ENCODE peak calls at places on chromosomes 7 and 10, in five cellular contexts. One of them, this sample, is unnamed.

GRCh38 chr7:39595102-39595620 is 28.2 kb upstream of the RALA start:
- DNase-seq in CD4-positive, alpha-beta memory T cell: no peak
- DNase-seq in hepatocyte: peak; percentile 33
- DNase-seq in fibroblast of lung: peak; percentile 67
- DNase-seq in neuronal stem cell: no peak
- DNase-seq in this sample: no peak

GRCh38 chr10:6513509-6513908 is 66.6 kb downstream of the PRKCQ start:
- DNase-seq in CD4-positive, alpha-beta memory T cell: peak; percentile 60
- DNase-seq in hepatocyte: no peak
- DNase-seq in fibroblast of lung: no peak
- DNase-seq in neuronal stem cell: no peak
- DNase-seq in this sample: no peak

GRCh38 chr10:24701447-24701846 is 22.2 kb downstream of the ARHGAP21 start:
- DNase-seq in CD4-positive, alpha-beta memory T cell: no peak
- DNase-seq in hepatocyte: no peak
- DNase-seq in fibroblast of lung: no peak
- DNase-seq in neuronal stem cell: no peak
- DNase-seq in this sample: no peak

GRCh38 chr10:71396714-71397339 is at the start of gene CDH23:
- DNase-seq in CD4-positive, alpha-beta memory T cell: no peak
- DNase-seq in hepatocyte: peak; percentile 50
- DNase-seq in fibroblast of lung: no peak
- DNase-seq in neuronal stem cell: peak; percentile 58
- DNase-seq in this sample: peak; percentile 32

GRCh38 chr7:116242177-116242576 is 31.8 kb downstream of the TES start:
- DNase-seq in CD4-positive, alpha-beta memory T cell: no peak
- DNase-seq in hepatocyte: no peak
- DNase-seq in fibroblast of lung: peak; percentile 69
- DNase-seq in neuronal stem cell: no peak
- DNase-seq in this sample: no peak

GRCh38 chr10:126392469-126392868 is 4.2 kb upstream of the ADAM12 start:
- DNase-seq in CD4-positive, alpha-beta memory T cell: no peak
- DNase-seq in hepatocyte: no peak
- DNase-seq in fibroblast of lung: no peak
- DNase-seq in neuronal stem cell: no peak
- DNase-seq in this sample: peak; percentile 74

GRCh38 chr7:12378389-12378788 is 25.3 kb downstream of the VWDE start:
- DNase-seq in CD4-positive, alpha-beta memory T cell: no peak
- DNase-seq in hepatocyte: no peak
- DNase-seq in fibroblast of lung: peak; percentile 3
- DNase-seq in neuronal stem cell: no peak
- DNase-seq in this sample: no peak

GRCh38 chr7:21828846-21829245 is 116.9 kb downstream of the CDCA7L start:
- DNase-seq in CD4-positive, alpha-beta memory T cell: no peak
- DNase-seq in hepatocyte: no peak
- DNase-seq in fibroblast of lung: no peak
- DNase-seq in neuronal stem cell: peak; percentile 36
- DNase-seq in this sample: no peak

GRCh38 chr7:156111-157007 is 36.0 kb upstream of the FAM20C start:
- DNase-seq in CD4-positive, alpha-beta memory T cell: no peak
- DNase-seq in hepatocyte: no peak
- DNase-seq in fibroblast of lung: no peak
- DNase-seq in neuronal stem cell: no peak
- DNase-seq in this sample: no peak

GRCh38 chr10:23538968-23539367 is 100.1 kb downstream of the OTUD1 start:
- DNase-seq in CD4-positive, alpha-beta memory T cell: no peak
- DNase-seq in hepatocyte: peak; percentile 7
- DNase-seq in fibroblast of lung: no peak
- DNase-seq in neuronal stem cell: no peak
- DNase-seq in this sample: no peak

GRCh38 chr7:118182618-118183253 is 1.2 kb upstream of the LSM8 start:
- DNase-seq in CD4-positive, alpha-beta memory T cell: no peak
- DNase-seq in hepatocyte: no peak
- DNase-seq in fibroblast of lung: peak; percentile 6
- DNase-seq in neuronal stem cell: no peak
- DNase-seq in this sample: no peak

GRCh38 chr10:114172241-114172640 is 1.8 kb downstream of the CCDC186 start:
- DNase-seq in CD4-positive, alpha-beta memory T cell: no peak
- DNase-seq in hepatocyte: peak; percentile 35
- DNase-seq in fibroblast of lung: peak; percentile 27
- DNase-seq in neuronal stem cell: no peak
- DNase-seq in this sample: no peak

GRCh38 chr7:118280319-118281012 is 56.0 kb downstream of the ANKRD7 start:
- DNase-seq in CD4-positive, alpha-beta memory T cell: no peak
- DNase-seq in hepatocyte: no peak
- DNase-seq in fibroblast of lung: no peak
- DNase-seq in neuronal stem cell: no peak
- DNase-seq in this sample: no peak

GRCh38 chr7:102836206-102836938 is 76.4 kb upstream of the LRRC17 start:
- DNase-seq in CD4-positive, alpha-beta memory T cell: no peak
- DNase-seq in hepatocyte: peak; percentile 30
- DNase-seq in fibroblast of lung: peak; percentile 88
- DNase-seq in neuronal stem cell: no peak
- DNase-seq in this sample: peak; percentile 60

GRCh38 chr10:15381420-15381819 is 10.3 kb upstream of the FAM171A1 start:
- DNase-seq in CD4-positive, alpha-beta memory T cell: no peak
- DNase-seq in hepatocyte: no peak
- DNase-seq in fibroblast of lung: peak; percentile 11
- DNase-seq in neuronal stem cell: no peak
- DNase-seq in this sample: no peak

GRCh38 chr10:13701157-13701919 is 114.6 kb downstream of the PRPF18 start:
- DNase-seq in CD4-positive, alpha-beta memory T cell: no peak
- DNase-seq in hepatocyte: no peak
- DNase-seq in fibroblast of lung: no peak
- DNase-seq in neuronal stem cell: no peak
- DNase-seq in this sample: no peak

GRCh38 chr10:3837909-3838722 is 53.1 kb upstream of the KLF6 start:
- DNase-seq in CD4-positive, alpha-beta memory T cell: no peak
- DNase-seq in hepatocyte: no peak
- DNase-seq in fibroblast of lung: no peak
- DNase-seq in neuronal stem cell: no peak
- DNase-seq in this sample: no peak

GRCh38 chr7:137538361-137538762 is 194.8 kb upstream of the PTN start:
- DNase-seq in CD4-positive, alpha-beta memory T cell: no peak
- DNase-seq in hepatocyte: no peak
- DNase-seq in fibroblast of lung: peak; percentile 64
- DNase-seq in neuronal stem cell: no peak
- DNase-seq in this sample: no peak

GRCh38 chr7:84446991-84447480 is 252.4 kb upstream of the SEMA3A start:
- DNase-seq in CD4-positive, alpha-beta memory T cell: peak; percentile 34
- DNase-seq in hepatocyte: no peak
- DNase-seq in fibroblast of lung: no peak
- DNase-seq in neuronal stem cell: no peak
- DNase-seq in this sample: peak; percentile 21

GRCh38 chr7:102933763-102934162 is 21.0 kb downstream of the LRRC17 start:
- DNase-seq in CD4-positive, alpha-beta memory T cell: no peak
- DNase-seq in hepatocyte: peak; percentile 76
- DNase-seq in fibroblast of lung: peak; percentile 98
- DNase-seq in neuronal stem cell: peak; percentile 72
- DNase-seq in this sample: no peak

GRCh38 chr10:95841711-95842498 is 65.9 kb upstream of the CC2D2B start:
- DNase-seq in CD4-positive, alpha-beta memory T cell: no peak
- DNase-seq in hepatocyte: peak; percentile 60
- DNase-seq in fibroblast of lung: peak; percentile 76
- DNase-seq in neuronal stem cell: peak; percentile 54
- DNase-seq in this sample: peak; percentile 74

GRCh38 chr7:142603870-142604448 is 145.3 kb upstream of the PRSS1 start:
- DNase-seq in CD4-positive, alpha-beta memory T cell: peak; percentile 50
- DNase-seq in hepatocyte: peak; percentile 73
- DNase-seq in fibroblast of lung: peak; percentile 73
- DNase-seq in neuronal stem cell: peak; percentile 66
- DNase-seq in this sample: peak; percentile 85

GRCh38 chr7:92644406-92645113 is 54.4 kb upstream of the FAM133B start:
- DNase-seq in CD4-positive, alpha-beta memory T cell: no peak
- DNase-seq in hepatocyte: no peak
- DNase-seq in fibroblast of lung: peak; percentile 37
- DNase-seq in neuronal stem cell: no peak
- DNase-seq in this sample: no peak

GRCh38 chr7:5428470-5429252 is 5.0 kb upstream of the TNRC18 start:
- DNase-seq in CD4-positive, alpha-beta memory T cell: peak; percentile 40
- DNase-seq in hepatocyte: peak; percentile 86
- DNase-seq in fibroblast of lung: peak; percentile 94
- DNase-seq in neuronal stem cell: no peak
- DNase-seq in this sample: peak; percentile 66

DNA sequence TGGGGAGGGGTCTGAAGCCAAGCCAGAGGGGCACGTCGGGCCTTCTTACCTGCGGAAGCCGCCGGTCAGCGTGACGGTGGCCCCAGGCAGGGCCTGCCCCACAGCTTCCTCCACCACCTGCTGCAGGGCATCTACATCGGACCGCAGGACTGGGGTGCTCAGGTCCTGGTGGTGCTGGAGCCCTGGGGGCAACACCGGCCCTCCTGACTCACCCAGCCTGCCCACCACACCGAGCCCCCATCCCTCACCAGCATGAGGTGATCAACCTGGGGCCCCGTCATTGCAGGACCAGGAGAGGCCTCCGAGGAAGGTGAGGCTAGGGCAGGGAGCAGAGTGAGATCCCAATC is 8.0 kb downstream of the POLM start:
- DNase-seq in CD4-positive, alpha-beta memory T cell: no peak
- DNase-seq in hepatocyte: no peak
- DNase-seq in fibroblast of lung: no peak
- DNase-seq in neuronal stem cell: no peak
- DNase-seq in this sample: no peak
- H3K27ac ChIP-seq in CD4-positive, alpha-beta memory T cell: no peak overlapping the region
- H3K27ac ChIP-seq in hepatocyte: no peak overlapping the region
- H3K27ac ChIP-seq in fibroblast of lung: peak overlapping the region; percentile 19
- H3K27ac ChIP-seq in neuronal stem cell: no peak overlapping the region
- H3K27ac ChIP-seq in this sample: no peak overlapping the region

DNA sequence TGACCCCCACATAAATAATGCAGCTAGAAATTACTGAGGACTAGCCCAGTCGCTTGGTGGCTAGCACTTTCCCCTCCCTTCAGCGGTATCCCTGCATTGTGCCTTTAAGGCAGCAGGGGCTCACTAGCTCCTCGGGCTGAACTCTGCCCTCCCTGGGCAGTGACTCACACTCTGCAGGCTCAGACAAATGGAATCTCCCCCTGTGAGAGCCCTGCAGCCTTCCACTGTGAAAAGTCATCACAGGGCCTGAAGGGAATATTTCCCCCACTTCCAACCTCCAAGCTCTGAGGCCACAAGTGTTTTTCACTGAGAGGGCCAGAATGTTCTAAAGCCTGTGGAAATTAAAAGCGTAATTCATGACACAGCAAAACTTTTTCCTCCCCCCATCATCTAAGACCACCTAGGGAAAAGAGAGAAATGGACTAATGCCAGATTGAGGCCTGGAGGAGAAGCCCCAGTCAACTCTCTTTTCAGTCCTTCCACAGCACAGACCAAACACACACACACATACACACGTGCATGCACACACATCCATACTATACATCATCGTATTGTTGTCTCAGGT is 93.6 kb upstream of the COL1A2 start:
- DNase-seq in CD4-positive, alpha-beta memory T cell: no peak
- DNase-seq in hepatocyte: peak; percentile 91
- DNase-seq in fibroblast of lung: peak; percentile 97
- DNase-seq in neuronal stem cell: peak; percentile 57
- DNase-seq in this sample: peak; percentile 92
- H3K4me3 ChIP-seq in CD4-positive, alpha-beta memory T cell: no peak overlapping the region
- H3K4me3 ChIP-seq in hepatocyte: no peak overlapping the region
- H3K4me3 ChIP-seq in fibroblast of lung: no peak overlapping the region
- H3K4me3 ChIP-seq in neuronal stem cell: peak overlapping the region; percentile 12
- H3K4me3 ChIP-seq in this sample: no peak overlapping the region

GRCh38 chr10:28575852-28576251 is 42.9 kb downstream of the WAC start:
- DNase-seq in CD4-positive, alpha-beta memory T cell: no peak
- DNase-seq in hepatocyte: no peak
- DNase-seq in fibroblast of lung: no peak
- DNase-seq in neuronal stem cell: no peak
- DNase-seq in this sample: no peak
- H3K27ac ChIP-seq in CD4-positive, alpha-beta memory T cell: no peak overlapping the region
- H3K27ac ChIP-seq in hepatocyte: no peak overlapping the region
- H3K27ac ChIP-seq in fibroblast of lung: no peak overlapping the region
- H3K27ac ChIP-seq in neuronal stem cell: no peak overlapping the region
- H3K27ac ChIP-seq in this sample: no peak overlapping the region

DNA sequence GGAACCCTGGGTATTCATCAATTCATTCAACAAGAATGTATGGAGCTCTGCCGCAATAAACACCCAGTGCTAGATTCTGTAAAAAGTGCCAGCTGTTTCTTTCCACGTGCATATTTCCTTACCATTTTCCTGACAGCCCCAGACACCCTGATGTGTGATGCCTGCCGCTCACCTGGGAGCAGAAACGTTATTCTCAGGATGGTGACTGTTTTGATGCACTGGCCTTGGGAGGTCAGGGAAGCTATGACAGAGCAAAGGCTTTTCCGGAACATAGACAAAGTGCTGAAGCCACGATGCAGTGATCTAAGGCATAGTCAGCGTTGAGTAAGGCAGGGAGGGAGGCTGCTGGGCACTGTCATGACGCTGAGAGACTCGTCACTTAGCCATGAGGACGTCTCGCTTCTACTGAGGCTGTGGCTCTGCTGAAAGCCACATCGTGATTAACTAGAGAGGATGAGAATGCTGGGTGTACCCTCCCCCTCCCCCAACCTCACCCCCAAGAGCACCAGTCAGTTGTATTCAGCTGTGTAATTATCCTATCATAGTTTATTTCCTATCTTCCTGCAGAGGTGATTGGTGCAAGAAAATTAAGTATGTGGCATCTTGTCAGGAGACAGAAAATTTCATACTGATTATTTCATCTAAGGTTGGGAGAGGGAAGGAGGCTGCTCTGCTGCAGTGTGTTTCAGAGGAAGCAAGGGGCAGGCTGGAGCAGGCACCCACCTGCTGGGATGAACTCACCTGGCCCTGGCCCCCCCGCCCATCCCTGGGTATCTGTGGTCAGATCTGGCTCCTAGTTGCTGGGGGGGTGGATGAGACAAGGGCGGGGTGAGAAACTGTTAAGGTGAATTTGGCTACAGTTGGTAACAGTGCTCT is 48.8 kb upstream of the SMNDC1 start:
- DNase-seq in CD4-positive, alpha-beta memory T cell: peak; percentile 82
- DNase-seq in hepatocyte: peak; percentile 38
- DNase-seq in fibroblast of lung: peak; percentile 90
- DNase-seq in neuronal stem cell: no peak
- DNase-seq in this sample: no peak
- H3K4me3 ChIP-seq in CD4-positive, alpha-beta memory T cell: no peak overlapping the region
- H3K4me3 ChIP-seq in hepatocyte: no peak overlapping the region
- H3K4me3 ChIP-seq in fibroblast of lung: no peak overlapping the region
- H3K4me3 ChIP-seq in neuronal stem cell: no peak overlapping the region
- H3K4me3 ChIP-seq in this sample: no peak overlapping the region